ENCODE peak calls at places on chromosome 16, in nine cellular contexts. J is LNCaP clone FGC, X is H1, T is AG04449, E is IMR-90, F is fibroblast of lung, W is PC-9, H is dorsolateral prefrontal cortex, R is A673. C is an unnamed sample.
A peak's percentile ranks its signal among the peaks of the same experiment; 100 is the strongest.

GRCh38 chr16:89709716-89710480 is 8.4 kb upstream of the SPATA2L start:
- DNase-seq in J (no peak), X (no peak), T (no peak), E (no peak), F (no peak), W (peak; percentile 9), H (no peak), R (no peak), C (no peak)

GRCh38 chr16:28505489-28506137 is 1.0 kb downstream of the IL27 start:
- DNase-seq in J (no peak), X (no peak), T (no peak), E (no peak), F (no peak), W (peak; percentile 78), H (no peak), R (no peak), C (no peak)

GRCh38 chr16:1800703-1801102 is 7.2 kb upstream of the IGFALS start:
- DNase-seq in J (no peak), X (no peak), T (no peak), E (no peak), F (no peak), W (no peak), H (no peak), R (no peak), C (no peak)

GRCh38 chr16:72092832-72093447 is 480 bp downstream of the TXNL4B start:
- DNase-seq in J (no peak), X (no peak), T (no peak), E (peak; percentile 68), F (peak; percentile 79), W (peak; percentile 65), H (no peak), R (peak; percentile 52), C (peak; percentile 67)

GRCh38 chr16:4743217-4743897 is 9.0 kb downstream of the DNAAF8 start:
- DNase-seq in J (no peak), X (no peak), T (no peak), E (no peak), F (no peak), W (no peak), H (no peak), R (no peak), C (peak; percentile 40)

GRCh38 chr16:82456683-82457082 is 170.1 kb upstream of the CDH13 start:
- DNase-seq in J (peak; percentile 15), X (peak; percentile 44), T (no peak), E (peak; percentile 36), F (peak; percentile 47), W (peak; percentile 50), H (peak; percentile 60), R (peak; percentile 70), C (peak; percentile 75)

GRCh38 chr16:3696425-3697218 is 20.7 kb downstream of the TRAP1 start:
- DNase-seq in J (peak; percentile 100), X (no peak), T (peak; percentile 89), E (peak; percentile 94), F (peak; percentile 84), W (peak; percentile 67), H (no peak), R (peak; percentile 54), C (no peak)

GRCh38 chr16:53465606-53466290 is 31.5 kb downstream of the RBL2 start:
- DNase-seq in J (peak; percentile 80), X (no peak), T (peak; percentile 33), E (peak; percentile 80), F (peak; percentile 82), W (no peak), H (no peak), R (peak; percentile 48), C (peak; percentile 70)

GRCh38 chr16:5396880-5397279 is 299.3 kb upstream of the EEF2KMT start:
- DNase-seq in J (no peak), X (no peak), T (no peak), E (no peak), F (no peak), W (no peak), H (no peak), R (no peak), C (no peak)

DNA sequence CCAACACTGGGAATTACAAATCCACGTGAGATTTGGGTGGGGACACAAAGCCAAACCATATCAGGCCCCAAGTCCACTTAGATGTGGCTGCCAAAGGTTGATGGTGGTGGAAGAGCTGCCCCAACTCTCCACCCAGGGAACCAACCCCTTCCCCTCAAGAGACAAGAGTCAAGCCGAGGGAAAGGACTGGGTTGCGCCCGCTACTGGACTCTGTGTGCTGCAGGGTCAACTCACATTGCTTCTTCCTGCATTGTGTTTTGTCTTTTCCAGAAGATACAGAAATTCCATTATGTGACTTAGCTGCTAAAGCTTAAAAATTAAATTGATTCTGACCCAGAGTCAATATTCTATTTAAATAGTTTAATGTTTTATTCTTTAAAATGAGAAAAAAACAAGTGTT is 58.5 kb downstream of the ADAMTS18 start:
- DNase-seq in J (no peak), X (no peak), T (no peak), E (no peak), F (no peak), W (no peak), H (no peak), R (peak; percentile 10), C (no peak)
- TF ChIP-seq CTCF in J (no peak), X (peak; percentile 76), T (peak; percentile 15), E (no peak), F (no peak), W (peak; percentile 35), H (peak; percentile 14), R (peak; percentile 40), C (peak; percentile 11)

GRCh38 chr16:87534030-87534653 is 41.3 kb upstream of the ZCCHC14 start:
- DNase-seq in J (no peak), X (no peak), T (no peak), E (peak; percentile 24), F (no peak), W (no peak), H (no peak), R (no peak), C (no peak)

GRCh38 chr16:87536795-87537142 is 43.9 kb upstream of the ZCCHC14 start:
- DNase-seq in J (no peak), X (no peak), T (no peak), E (no peak), F (no peak), W (no peak), H (no peak), R (no peak), C (no peak)

GRCh38 chr16:87534751-87535150 is 41.9 kb upstream of the ZCCHC14 start:
- DNase-seq in J (no peak), X (no peak), T (no peak), E (no peak), F (no peak), W (no peak), H (no peak), R (no peak), C (no peak)

GRCh38 chr16:87535457-87535854 is 42.6 kb upstream of the ZCCHC14 start:
- DNase-seq in J (no peak), X (no peak), T (no peak), E (no peak), F (no peak), W (no peak), H (no peak), R (no peak), C (no peak)

GRCh38 chr16:87535855-87536794 is 43.3 kb upstream of the ZCCHC14 start:
- DNase-seq in J (no peak), X (no peak), T (no peak), E (no peak), F (no peak), W (no peak), H (no peak), R (no peak), C (no peak)
- H3K4me3 ChIP-seq in J (no peak overlapping the region), X (no peak overlapping the region), T (no peak overlapping the region), E (no peak overlapping the region), F (no peak overlapping the region), W (peak overlapping the region; percentile 34), H (no peak overlapping the region), R (no peak overlapping the region), C (no peak overlapping the region)

DNA sequence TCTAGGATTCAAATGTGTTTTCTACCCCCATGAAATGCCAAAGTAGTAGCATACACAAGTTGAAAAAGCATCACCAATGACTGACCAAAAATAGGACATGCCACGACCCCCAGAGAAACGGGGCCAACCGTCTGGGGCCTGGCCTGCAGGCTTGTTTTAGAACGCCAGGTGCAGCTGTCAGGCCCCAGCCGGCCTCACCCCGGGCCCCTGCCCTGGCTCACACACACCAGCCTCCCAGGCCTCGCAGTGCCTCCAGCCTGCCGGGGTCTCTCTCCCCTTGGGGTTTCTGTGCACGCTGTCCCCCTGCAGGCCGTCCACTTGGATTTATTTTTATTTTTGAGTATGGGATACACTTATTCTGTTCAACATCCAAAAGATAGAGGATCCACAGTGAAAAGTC is 7.9 kb downstream of the KATNB1 start:
- DNase-seq in J (no peak), X (no peak), T (no peak), E (no peak), F (no peak), W (no peak), H (no peak), R (no peak), C (no peak)
- TF ChIP-seq CTCF in J (no peak), X (no peak), T (no peak), E (no peak), F (no peak), W (no peak), H (no peak), R (no peak), C (no peak)

GRCh38 chr16:67531247-67531646 is 2.6 kb downstream of the RIPOR1 start:
- DNase-seq in J (no peak), X (no peak), T (no peak), E (no peak), F (no peak), W (no peak), H (no peak), R (no peak), C (no peak)
- H3K4me3 ChIP-seq in J (no peak overlapping the region), X (no peak overlapping the region), T (no peak overlapping the region), E (no peak overlapping the region), F (no peak overlapping the region), W (no peak overlapping the region), H (peak overlapping the region; percentile 93), R (no peak overlapping the region), C (no peak overlapping the region)

DNA sequence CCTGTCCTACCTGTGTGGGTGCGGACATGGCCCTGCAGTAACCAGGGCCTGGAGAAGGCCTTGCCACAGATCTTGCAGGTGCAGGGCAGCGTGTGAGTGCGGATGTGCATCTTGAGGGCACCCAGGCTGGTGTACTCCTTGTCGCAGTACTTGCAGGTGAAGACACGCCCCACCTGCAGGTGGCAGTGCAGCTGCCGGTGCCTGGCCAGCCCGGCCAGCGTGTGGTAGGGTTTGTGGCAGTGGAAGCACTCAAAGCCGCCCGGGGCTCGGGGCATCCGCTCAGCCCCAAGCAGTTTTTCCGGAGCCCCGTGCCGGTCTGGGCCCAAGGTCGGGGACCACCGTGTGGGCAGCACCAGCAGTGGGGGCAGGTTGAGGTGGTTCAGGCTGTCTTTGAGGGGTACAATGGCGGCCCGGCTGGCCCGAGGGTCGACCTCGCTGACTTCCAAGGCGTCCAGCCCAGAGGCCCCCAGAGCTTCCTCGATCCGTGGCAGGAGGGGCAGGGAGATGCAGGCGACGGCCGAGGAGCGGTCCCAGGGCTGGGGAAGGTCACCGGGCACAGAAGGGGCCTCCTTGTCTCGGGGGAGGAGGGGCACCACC is 5.1 kb downstream of the SNAI3 start:
- DNase-seq in J (no peak), X (peak; percentile 39), T (no peak), E (no peak), F (no peak), W (peak; percentile 40), H (no peak), R (no peak), C (peak; percentile 66)
- TF ChIP-seq CTCF in J (peak; percentile 69), X (peak; percentile 88), T (peak; percentile 3), E (no peak), F (no peak), W (peak; percentile 57), H (peak; percentile 23), R (peak; percentile 50), C (peak; percentile 65)

C was measured in epithelial cell of esophagus.